ENCODE peak calls at places on chromosomes 5 and 9, in six cellular contexts. P is IMR-90, K is mesendoderm, D is H1, C is mesenchymal stem cell, J is trophoblast cell. M is an unnamed sample.

GRCh38 chr5:23506329-23507236 is 826 bp upstream of the PRDM9 start:
- DNase-seq in P (no peak), K (peak; percentile 83), D (peak; percentile 66), J (peak; percentile 30), C (peak; percentile 53), M (no peak)

GRCh38 chr9:135288941-135289534 is 190.5 kb upstream of the PPP1R26 start:
- DNase-seq in D (no peak), P (no peak), C (no peak), K (no peak), J (no peak), M (no peak)

GRCh38 chr5:159850192-159850573 is 66.1 kb upstream of the ADRA1B start:
- DNase-seq in J (no peak), K (no peak), P (peak; percentile 81), D (no peak), C (no peak), M (no peak)

GRCh38 chr9:86176468-86176867 is 77.1 kb upstream of the GOLM1 start:
- DNase-seq in J (no peak), D (no peak), K (no peak), C (no peak), P (no peak), M (no peak)

GRCh38 chr9:5352637-5353248 is 13.1 kb upstream of the RLN1 start:
- DNase-seq in D (no peak), P (no peak), K (no peak), J (no peak), C (no peak), M (no peak)

GRCh38 chr9:72952914-72953313 is at the start of gene ALDH1A1:
- DNase-seq in J (no peak), K (peak; percentile 20), P (no peak), D (no peak), C (no peak), M (no peak)

GRCh38 chr9:38254151-38254550 is 138.4 kb upstream of the ALDH1B1 start:
- DNase-seq in P (no peak), J (no peak), D (no peak), K (no peak), C (no peak), M (no peak)

GRCh38 chr5:74360535-74361210 is 279.9 kb downstream of the ENC1 start:
- DNase-seq in J (no peak), C (no peak), P (no peak), D (no peak), K (no peak), M (no peak)

GRCh38 chr9:131197160-131197911 is 72.0 kb downstream of the NUP214 start:
- DNase-seq in D (no peak), C (no peak), P (no peak), K (no peak), J (no peak), M (no peak)

DNA sequence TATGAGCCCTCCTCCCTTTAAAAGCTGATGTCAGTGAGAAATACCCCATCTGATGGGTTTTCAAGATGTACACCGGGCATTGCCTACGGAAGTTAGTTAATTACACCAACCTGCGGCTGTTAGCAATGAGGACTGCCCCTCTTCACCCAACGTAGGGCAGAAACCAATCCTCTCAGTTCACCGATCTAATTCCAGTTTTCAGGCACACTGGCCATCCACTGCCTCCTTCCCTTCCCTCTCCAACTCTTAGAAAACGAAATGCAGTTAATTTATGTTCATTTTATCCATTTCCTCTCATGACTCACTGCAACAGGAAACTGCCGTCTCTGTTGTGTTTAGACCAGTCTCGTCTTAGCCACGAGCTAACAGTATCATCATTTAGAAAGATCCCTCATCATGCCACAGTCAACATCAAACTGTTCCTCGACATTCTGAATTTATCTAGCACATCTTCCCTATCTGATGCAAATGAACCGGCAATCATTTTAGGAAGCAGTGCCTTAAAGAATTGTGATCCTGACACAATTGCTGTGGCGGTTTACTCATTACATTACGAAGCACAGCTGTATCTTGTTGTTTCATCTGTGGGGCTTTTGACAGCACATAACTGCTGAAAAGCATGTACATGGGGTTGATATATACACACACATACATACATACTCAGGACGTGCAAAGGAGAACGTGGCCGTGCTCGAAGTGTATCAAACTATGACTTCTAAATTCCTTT is 168.6 kb downstream of the EFNA5 start:
- DNase-seq in D (no peak), J (peak; percentile 52), C (peak; percentile 86), P (peak; percentile 68), K (peak; percentile 42), M (no peak)
- H2BK120ac ChIP-seq in D (no peak overlapping the region), J (no peak overlapping the region), C (peak overlapping the region; percentile 21), P (peak overlapping the region; percentile 97), K (no peak overlapping the region), M (no peak overlapping the region)

DNA sequence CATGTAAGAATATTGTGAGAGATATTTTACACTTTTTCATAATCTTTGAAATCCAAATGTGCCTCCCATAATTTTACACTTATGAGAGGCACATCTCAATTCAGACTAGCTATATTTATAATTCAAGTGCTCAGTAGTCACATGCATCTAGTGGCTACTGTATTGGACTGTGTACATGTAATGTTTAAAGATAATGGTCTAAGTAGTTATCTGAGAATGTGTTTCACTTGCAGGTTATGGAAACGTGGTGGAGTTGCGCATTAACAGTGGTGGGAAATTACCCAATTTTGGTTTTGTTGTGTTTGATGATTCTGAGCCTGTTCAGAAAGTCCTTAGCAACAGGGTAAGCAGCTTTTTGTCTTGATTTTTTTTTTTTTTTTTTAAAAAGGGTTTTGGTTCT is 28.8 kb downstream of the G3BP1 start:
- DNase-seq in D (no peak), C (peak; percentile 19), K (no peak), J (no peak), P (no peak), M (no peak)
- H3K4me3 ChIP-seq in D (no peak overlapping the region), C (no peak overlapping the region), K (no peak overlapping the region), J (no peak overlapping the region), P (no peak overlapping the region), M (no peak overlapping the region)

DNA sequence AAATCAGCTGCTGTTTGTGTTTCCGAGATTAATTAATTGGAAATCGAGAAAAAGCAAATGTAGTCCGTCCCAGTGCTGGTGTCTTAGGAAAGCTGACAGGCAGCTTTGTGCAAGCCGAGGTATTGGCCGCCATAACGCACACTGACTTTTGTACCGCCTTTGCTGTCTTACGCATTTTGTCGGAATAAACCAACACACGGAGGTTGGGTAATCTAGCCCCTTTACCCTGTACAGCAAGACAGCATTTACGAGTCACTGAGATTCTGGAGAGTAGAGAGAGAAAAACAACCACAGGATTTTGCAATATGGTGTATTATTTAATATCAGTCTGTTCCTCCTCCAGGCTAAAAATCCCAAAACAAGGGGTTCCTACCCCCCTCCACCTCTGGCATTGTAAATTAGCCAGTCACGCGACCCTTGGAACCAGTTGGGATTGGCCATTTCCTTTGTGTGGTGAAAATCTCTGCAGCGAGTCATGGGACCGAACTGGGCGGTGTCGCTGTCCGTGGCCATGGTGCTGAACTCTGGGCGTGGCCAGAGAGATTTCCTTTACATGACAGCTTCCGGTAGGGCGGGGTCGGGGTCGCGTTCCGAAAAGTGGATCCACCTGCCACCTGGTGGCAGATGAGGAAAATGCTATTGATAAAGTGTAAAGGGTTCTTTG is 10.3 kb upstream of the PCDHB1 start:
- DNase-seq in J (peak; percentile 3), C (peak; percentile 98), P (peak; percentile 1), K (peak; percentile 99), D (peak; percentile 99), M (peak; percentile 99)
- H2BK5ac ChIP-seq in J (no peak overlapping the region), C (no peak overlapping the region), P (no peak overlapping the region), K (no peak overlapping the region), D (peak overlapping the region; percentile 2), M (no peak overlapping the region)

GRCh38 chr5:138574744-138575193 is 432 bp downstream of the HSPA9 start:
- DNase-seq in C (no peak), D (no peak), P (peak; percentile 24), K (no peak), J (peak; percentile 78), M (no peak)

GRCh38 chr5:138573949-138574670 is 1.1 kb downstream of the HSPA9 start:
- DNase-seq in J (no peak), D (no peak), K (no peak), C (peak; percentile 39), P (peak; percentile 52), M (no peak)

GRCh38 chr5:138573223-138573622 is 2.0 kb downstream of the HSPA9 start:
- DNase-seq in C (no peak), J (no peak), K (no peak), D (no peak), P (no peak), M (no peak)

GRCh38 chr5:138579517-138579863 is 4.3 kb upstream of the HSPA9 start:
- DNase-seq in P (no peak), K (no peak), D (no peak), C (no peak), J (no peak), M (no peak)

GRCh38 chr5:138575194-138576015 is at the start of gene HSPA9:
- DNase-seq in C (peak; percentile 100), D (peak; percentile 95), K (peak; percentile 100), P (peak; percentile 100), J (peak; percentile 100), M (peak; percentile 97)
- H2BK120ac ChIP-seq in C (peak within 1 kb of the TSS; percentile 98), D (peak within 1 kb of the TSS; percentile 84), K (no peak within 1 kb of the TSS), P (peak within 1 kb of the TSS; percentile 99), J (peak within 1 kb of the TSS; percentile 92), M (no peak within 1 kb of the TSS)

GRCh38 chr5:1315709-1316587 is 21.1 kb upstream of the TERT start:
- DNase-seq in C (no peak), J (no peak), K (peak; percentile 45), D (no peak), P (no peak), M (no peak)
- H3K4me3 ChIP-seq in C (peak overlapping the region; percentile 57), J (no peak overlapping the region), K (no peak overlapping the region), D (no peak overlapping the region), P (no peak overlapping the region), M (no peak overlapping the region)

GRCh38 chr9:98075332-98075805 is 18.8 kb downstream of the NANS start:
- DNase-seq in P (peak; percentile 78), J (no peak), K (peak; percentile 49), C (peak; percentile 68), D (no peak), M (no peak)
- H2BK5ac ChIP-seq in P (no peak overlapping the region), J (no peak overlapping the region), K (no peak overlapping the region), C (no peak overlapping the region), D (no peak overlapping the region), M (no peak overlapping the region)

DNA sequence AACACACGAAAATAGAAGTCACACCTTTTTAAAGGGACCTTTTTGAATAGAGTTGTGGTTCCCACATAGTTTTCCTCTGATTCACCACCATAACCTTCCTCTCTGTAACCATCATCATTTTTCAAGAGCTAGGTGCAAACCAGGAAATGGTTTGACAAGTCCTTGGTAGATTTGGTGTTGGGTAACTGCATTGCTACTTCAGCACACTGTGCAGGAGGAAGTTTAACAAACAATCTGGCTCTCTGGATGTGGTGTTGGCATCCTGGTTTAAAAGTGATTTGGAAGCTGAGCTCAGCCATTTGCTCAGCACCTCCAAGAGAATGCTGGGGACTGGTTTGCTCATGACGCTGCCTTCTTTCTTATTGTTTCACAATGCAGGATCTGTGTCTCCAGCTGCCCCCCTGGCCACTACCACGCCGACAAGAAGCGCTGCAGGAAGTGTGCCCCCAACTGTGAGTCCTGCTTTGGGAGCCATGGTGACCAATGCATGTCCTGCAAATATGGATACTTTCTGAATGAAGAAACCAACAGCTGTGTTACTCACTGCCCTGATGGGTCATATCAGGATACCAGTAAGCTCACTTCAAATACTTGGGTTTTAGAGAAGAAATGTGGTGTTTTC is 213.1 kb downstream of the RFK start:
- DNase-seq in C (peak; percentile 88), D (no peak), K (peak; percentile 85), J (peak; percentile 43), P (peak; percentile 74), M (no peak)
- H2BK120ac ChIP-seq in C (no peak overlapping the region), D (no peak overlapping the region), K (no peak overlapping the region), J (no peak overlapping the region), P (peak overlapping the region; percentile 72), M (no peak overlapping the region)

GRCh38 chr5:52956014-52956413 is 33.1 kb upstream of the ITGA2 start:
- DNase-seq in C (no peak), D (no peak), K (no peak), J (no peak), P (no peak), M (no peak)
- H3K4me3 ChIP-seq in C (no peak overlapping the region), D (no peak overlapping the region), K (no peak overlapping the region), J (no peak overlapping the region), P (no peak overlapping the region), M (no peak overlapping the region)